ENCODE peak calls at places on chromosomes 6 and 20, in five cellular contexts. O is nucleus accumbens, T is aorta, P is GM04504, H is cardiac muscle cell. A is an unnamed sample.

GRCh38 chr20:48338717-48339116 is 489.1 kb downstream of the PREX1 start:
- DNase-seq in P (peak), H (no peak), T (no peak), O (no peak), A (no peak)

GRCh38 chr6:168056892-168057527 is 22.0 kb downstream of the FRMD1 start:
- DNase-seq in O (no peak), H (no peak), T (no peak), P (no peak), A (no peak)

GRCh38 chr6:118163609-118164008 is 256.5 kb downstream of the SLC35F1 start:
- DNase-seq in O (no peak), T (no peak), P (no peak), H (no peak), A (no peak)

GRCh38 chr6:22366214-22366613 is 69.4 kb upstream of the PRL start:
- DNase-seq in T (no peak), P (no peak), H (no peak), O (no peak), A (no peak)

GRCh38 chr20:50003253-50003656 is 20.5 kb downstream of the SNAI1 start:
- DNase-seq in P (peak), T (no peak), H (no peak), O (no peak), A (no peak)

GRCh38 chr6:11432713-11433450 is 104.7 kb upstream of the TMEM170B start:
- DNase-seq in O (no peak), T (no peak), P (peak), H (no peak), A (no peak)

GRCh38 chr6:121837545-121838229 is 402.2 kb downstream of the GJA1 start:
- DNase-seq in P (no peak), T (no peak), H (no peak), O (no peak), A (no peak)

GRCh38 chr20:2468581-2469407 is 1.8 kb downstream of the SNRPB start:
- DNase-seq in O (no peak), H (no peak), T (no peak), P (no peak), A (no peak)

GRCh38 chr6:70663881-70664466 is 3.7 kb upstream of the SMAP1 start:
- DNase-seq in H (no peak), O (no peak), P (no peak), T (no peak), A (no peak)

GRCh38 chr20:37880726-37881591 is 22.0 kb upstream of the VSTM2L start:
- DNase-seq in H (peak), O (no peak), P (no peak), T (no peak), A (no peak)

GRCh38 chr6:81734500-81735140 is 17.9 kb downstream of the TENT5A start:
- DNase-seq in O (no peak), H (no peak), P (no peak), T (no peak), A (no peak)

GRCh38 chr6:1208876-1209275 is 103.0 kb upstream of the FOXQ1 start:
- DNase-seq in O (no peak), T (no peak), H (no peak), P (no peak), A (no peak)

GRCh38 chr6:57265755-57266221 is 43.7 kb upstream of the RAB23 start:
- DNase-seq in H (no peak), P (peak), O (no peak), T (no peak), A (no peak)

GRCh38 chr6:127586372-127586771 is 9.4 kb downstream of the C6orf58 start:
- DNase-seq in P (no peak), T (no peak), H (no peak), O (no peak), A (no peak)

GRCh38 chr20:3890410-3890751 is 1.2 kb downstream of the PANK2 start:
- DNase-seq in T (no peak), H (peak), O (no peak), P (no peak), A (no peak)

GRCh38 chr20:46985671-46986070 is 91.0 kb downstream of the EYA2 start:
- DNase-seq in T (no peak), P (no peak), H (no peak), O (no peak), A (no peak)

GRCh38 chr6:168828035-168828434 is 387.1 kb downstream of the SMOC2 start:
- DNase-seq in O (no peak), P (no peak), H (no peak), T (no peak), A (no peak)

GRCh38 chr6:143279385-143279784 is 171.1 kb downstream of the ADAT2 start:
- DNase-seq in T (no peak), P (no peak), O (no peak), H (peak), A (no peak)

GRCh38 chr20:37741055-37741454 is 47.2 kb downstream of the CTNNBL1 start:
- DNase-seq in T (no peak), H (no peak), O (no peak), P (no peak), A (no peak)

A was measured in substantia nigra.